ENCODE peak calls at places on chromosomes 11 and 22, in ten cellular contexts. One of them, this sample, is unnamed.

GRCh38 chr11:130452941-130453340 is 4.5 kb downstream of the ADAMTS15 start:
- DNase-seq in K562: no peak
- DNase-seq in activated CD4-positive, alpha-beta T cell treated with anti-CD3 and anti-CD28 coated beads for 24 hours: no peak
- DNase-seq in IMR-90: no peak
- DNase-seq in retina: no peak
- DNase-seq in CD8-positive, alpha-beta memory T cell: no peak
- DNase-seq in astrocyte of the cerebellum: no peak
- DNase-seq in NCI-H1105 treated with DMSO at 0.1 percent for 48 hours: no peak
- DNase-seq in transverse colon: peak; percentile 24
- DNase-seq in brain microvascular endothelial cell: no peak
- DNase-seq in this sample: no peak

GRCh38 chr22:45197606-45198462 is 34.1 kb downstream of the NUP50 start:
- DNase-seq in K562: no peak
- DNase-seq in activated CD4-positive, alpha-beta T cell treated with anti-CD3 and anti-CD28 coated beads for 24 hours: no peak
- DNase-seq in IMR-90: no peak
- DNase-seq in retina: no peak
- DNase-seq in CD8-positive, alpha-beta memory T cell: no peak
- DNase-seq in astrocyte of the cerebellum: no peak
- DNase-seq in NCI-H1105 treated with DMSO at 0.1 percent for 48 hours: no peak
- DNase-seq in transverse colon: no peak
- DNase-seq in brain microvascular endothelial cell: no peak
- DNase-seq in this sample: no peak

GRCh38 chr22:46758867-46759290 is 3.6 kb upstream of the TBC1D22A start:
- DNase-seq in K562: peak; percentile 23
- DNase-seq in activated CD4-positive, alpha-beta T cell treated with anti-CD3 and anti-CD28 coated beads for 24 hours: peak; percentile 37
- DNase-seq in IMR-90: peak; percentile 63
- DNase-seq in retina: no peak
- DNase-seq in CD8-positive, alpha-beta memory T cell: peak; percentile 22
- DNase-seq in astrocyte of the cerebellum: no peak
- DNase-seq in NCI-H1105 treated with DMSO at 0.1 percent for 48 hours: no peak
- DNase-seq in transverse colon: peak; percentile 82
- DNase-seq in brain microvascular endothelial cell: peak; percentile 53
- DNase-seq in this sample: peak; percentile 66

GRCh38 chr11:27429740-27430451 is 42.7 kb downstream of the LGR4 start:
- DNase-seq in K562: no peak
- DNase-seq in activated CD4-positive, alpha-beta T cell treated with anti-CD3 and anti-CD28 coated beads for 24 hours: no peak
- DNase-seq in IMR-90: peak; percentile 7
- DNase-seq in retina: no peak
- DNase-seq in CD8-positive, alpha-beta memory T cell: no peak
- DNase-seq in astrocyte of the cerebellum: peak; percentile 27
- DNase-seq in NCI-H1105 treated with DMSO at 0.1 percent for 48 hours: peak; percentile 84
- DNase-seq in transverse colon: no peak
- DNase-seq in brain microvascular endothelial cell: no peak
- DNase-seq in this sample: no peak

GRCh38 chr11:119148855-119149370 is at the start of gene ABCG4:
- DNase-seq in K562: peak; percentile 72
- DNase-seq in activated CD4-positive, alpha-beta T cell treated with anti-CD3 and anti-CD28 coated beads for 24 hours: no peak
- DNase-seq in IMR-90: no peak
- DNase-seq in retina: peak; percentile 60
- DNase-seq in CD8-positive, alpha-beta memory T cell: no peak
- DNase-seq in astrocyte of the cerebellum: no peak
- DNase-seq in NCI-H1105 treated with DMSO at 0.1 percent for 48 hours: peak; percentile 28
- DNase-seq in transverse colon: no peak
- DNase-seq in brain microvascular endothelial cell: no peak
- DNase-seq in this sample: no peak

GRCh38 chr11:43919852-43920597 is 22.4 kb upstream of the C11orf96 start:
- DNase-seq in K562: no peak
- DNase-seq in activated CD4-positive, alpha-beta T cell treated with anti-CD3 and anti-CD28 coated beads for 24 hours: no peak
- DNase-seq in IMR-90: peak; percentile 87
- DNase-seq in retina: no peak
- DNase-seq in CD8-positive, alpha-beta memory T cell: no peak
- DNase-seq in astrocyte of the cerebellum: no peak
- DNase-seq in NCI-H1105 treated with DMSO at 0.1 percent for 48 hours: no peak
- DNase-seq in transverse colon: no peak
- DNase-seq in brain microvascular endothelial cell: no peak
- DNase-seq in this sample: no peak

GRCh38 chr11:5138256-5138655 is at the start of gene OR52A5:
- DNase-seq in K562: no peak
- DNase-seq in activated CD4-positive, alpha-beta T cell treated with anti-CD3 and anti-CD28 coated beads for 24 hours: no peak
- DNase-seq in IMR-90: no peak
- DNase-seq in retina: peak; percentile 22
- DNase-seq in CD8-positive, alpha-beta memory T cell: no peak
- DNase-seq in astrocyte of the cerebellum: no peak
- DNase-seq in NCI-H1105 treated with DMSO at 0.1 percent for 48 hours: no peak
- DNase-seq in transverse colon: no peak
- DNase-seq in brain microvascular endothelial cell: no peak
- DNase-seq in this sample: no peak

GRCh38 chr11:122261546-122261945 is 145.5 kb upstream of the BLID start:
- DNase-seq in K562: no peak
- DNase-seq in activated CD4-positive, alpha-beta T cell treated with anti-CD3 and anti-CD28 coated beads for 24 hours: no peak
- DNase-seq in IMR-90: peak; percentile 21
- DNase-seq in retina: no peak
- DNase-seq in CD8-positive, alpha-beta memory T cell: no peak
- DNase-seq in astrocyte of the cerebellum: no peak
- DNase-seq in NCI-H1105 treated with DMSO at 0.1 percent for 48 hours: no peak
- DNase-seq in transverse colon: no peak
- DNase-seq in brain microvascular endothelial cell: no peak
- DNase-seq in this sample: no peak

GRCh38 chr11:76680517-76681425 is 10.2 kb upstream of the LRRC32 start:
- DNase-seq in K562: peak; percentile 83
- DNase-seq in activated CD4-positive, alpha-beta T cell treated with anti-CD3 and anti-CD28 coated beads for 24 hours: peak; percentile 58
- DNase-seq in IMR-90: peak; percentile 66
- DNase-seq in retina: peak; percentile 83
- DNase-seq in CD8-positive, alpha-beta memory T cell: peak; percentile 34
- DNase-seq in astrocyte of the cerebellum: peak; percentile 45
- DNase-seq in NCI-H1105 treated with DMSO at 0.1 percent for 48 hours: peak; percentile 63
- DNase-seq in transverse colon: peak; percentile 72
- DNase-seq in brain microvascular endothelial cell: peak; percentile 54
- DNase-seq in this sample: peak; percentile 49

GRCh38 chr22:25765016-25765367 is 23.0 kb downstream of the MYO18B start:
- DNase-seq in K562: no peak
- DNase-seq in activated CD4-positive, alpha-beta T cell treated with anti-CD3 and anti-CD28 coated beads for 24 hours: no peak
- DNase-seq in IMR-90: no peak
- DNase-seq in retina: no peak
- DNase-seq in CD8-positive, alpha-beta memory T cell: no peak
- DNase-seq in astrocyte of the cerebellum: no peak
- DNase-seq in NCI-H1105 treated with DMSO at 0.1 percent for 48 hours: no peak
- DNase-seq in transverse colon: no peak
- DNase-seq in brain microvascular endothelial cell: no peak
- DNase-seq in this sample: no peak

GRCh38 chr11:69834811-69835800 is 15.9 kb upstream of the FGF3 start:
- DNase-seq in K562: no peak
- DNase-seq in activated CD4-positive, alpha-beta T cell treated with anti-CD3 and anti-CD28 coated beads for 24 hours: no peak
- DNase-seq in IMR-90: no peak
- DNase-seq in retina: peak; percentile 69
- DNase-seq in CD8-positive, alpha-beta memory T cell: no peak
- DNase-seq in astrocyte of the cerebellum: peak; percentile 3
- DNase-seq in NCI-H1105 treated with DMSO at 0.1 percent for 48 hours: no peak
- DNase-seq in transverse colon: no peak
- DNase-seq in brain microvascular endothelial cell: no peak
- DNase-seq in this sample: no peak

GRCh38 chr22:50706481-50707125 is 31.4 kb upstream of the ACR start:
- DNase-seq in K562: no peak
- DNase-seq in activated CD4-positive, alpha-beta T cell treated with anti-CD3 and anti-CD28 coated beads for 24 hours: no peak
- DNase-seq in IMR-90: no peak
- DNase-seq in retina: no peak
- DNase-seq in CD8-positive, alpha-beta memory T cell: no peak
- DNase-seq in astrocyte of the cerebellum: no peak
- DNase-seq in NCI-H1105 treated with DMSO at 0.1 percent for 48 hours: no peak
- DNase-seq in transverse colon: no peak
- DNase-seq in brain microvascular endothelial cell: no peak
- DNase-seq in this sample: peak; percentile 3

GRCh38 chr11:128503231-128503991 is 83.9 kb downstream of the ETS1 start:
- DNase-seq in K562: no peak
- DNase-seq in activated CD4-positive, alpha-beta T cell treated with anti-CD3 and anti-CD28 coated beads for 24 hours: no peak
- DNase-seq in IMR-90: peak; percentile 96
- DNase-seq in retina: no peak
- DNase-seq in CD8-positive, alpha-beta memory T cell: no peak
- DNase-seq in astrocyte of the cerebellum: no peak
- DNase-seq in NCI-H1105 treated with DMSO at 0.1 percent for 48 hours: no peak
- DNase-seq in transverse colon: no peak
- DNase-seq in brain microvascular endothelial cell: peak; percentile 87
- DNase-seq in this sample: no peak

GRCh38 chr22:30890689-30891442 is 77.7 kb downstream of the MORC2 start:
- DNase-seq in K562: peak; percentile 41
- DNase-seq in activated CD4-positive, alpha-beta T cell treated with anti-CD3 and anti-CD28 coated beads for 24 hours: peak; percentile 10
- DNase-seq in IMR-90: peak; percentile 10
- DNase-seq in retina: peak; percentile 54
- DNase-seq in CD8-positive, alpha-beta memory T cell: no peak
- DNase-seq in astrocyte of the cerebellum: peak; percentile 8
- DNase-seq in NCI-H1105 treated with DMSO at 0.1 percent for 48 hours: no peak
- DNase-seq in transverse colon: peak; percentile 41
- DNase-seq in brain microvascular endothelial cell: peak; percentile 23
- DNase-seq in this sample: peak; percentile 51

GRCh38 chr11:125451400-125452124 is 44.5 kb downstream of the FEZ1 start:
- DNase-seq in K562: peak; percentile 51
- DNase-seq in activated CD4-positive, alpha-beta T cell treated with anti-CD3 and anti-CD28 coated beads for 24 hours: no peak
- DNase-seq in IMR-90: peak; percentile 25
- DNase-seq in retina: peak; percentile 83
- DNase-seq in CD8-positive, alpha-beta memory T cell: no peak
- DNase-seq in astrocyte of the cerebellum: no peak
- DNase-seq in NCI-H1105 treated with DMSO at 0.1 percent for 48 hours: peak; percentile 13
- DNase-seq in transverse colon: peak; percentile 17
- DNase-seq in brain microvascular endothelial cell: peak; percentile 22
- DNase-seq in this sample: peak; percentile 46

GRCh38 chr11:99020324-99021225 is at the start of gene CNTN5:
- DNase-seq in K562: peak; percentile 10
- DNase-seq in activated CD4-positive, alpha-beta T cell treated with anti-CD3 and anti-CD28 coated beads for 24 hours: no peak
- DNase-seq in IMR-90: peak; percentile 5
- DNase-seq in retina: peak; percentile 94
- DNase-seq in CD8-positive, alpha-beta memory T cell: no peak
- DNase-seq in astrocyte of the cerebellum: peak; percentile 3
- DNase-seq in NCI-H1105 treated with DMSO at 0.1 percent for 48 hours: peak; percentile 86
- DNase-seq in transverse colon: peak; percentile 13
- DNase-seq in brain microvascular endothelial cell: peak; percentile 35
- DNase-seq in this sample: peak; percentile 56

GRCh38 chr11:6546735-6547134 is 49.7 kb downstream of the DNHD1 start:
- DNase-seq in K562: no peak
- DNase-seq in activated CD4-positive, alpha-beta T cell treated with anti-CD3 and anti-CD28 coated beads for 24 hours: no peak
- DNase-seq in IMR-90: no peak
- DNase-seq in retina: no peak
- DNase-seq in CD8-positive, alpha-beta memory T cell: no peak
- DNase-seq in astrocyte of the cerebellum: no peak
- DNase-seq in NCI-H1105 treated with DMSO at 0.1 percent for 48 hours: no peak
- DNase-seq in transverse colon: no peak
- DNase-seq in brain microvascular endothelial cell: no peak
- DNase-seq in this sample: no peak

GRCh38 chr11:94604496-94604895 is 37.3 kb downstream of the PIWIL4 start:
- DNase-seq in K562: no peak
- DNase-seq in activated CD4-positive, alpha-beta T cell treated with anti-CD3 and anti-CD28 coated beads for 24 hours: no peak
- DNase-seq in IMR-90: peak; percentile 18
- DNase-seq in retina: no peak
- DNase-seq in CD8-positive, alpha-beta memory T cell: no peak
- DNase-seq in astrocyte of the cerebellum: no peak
- DNase-seq in NCI-H1105 treated with DMSO at 0.1 percent for 48 hours: no peak
- DNase-seq in transverse colon: no peak
- DNase-seq in brain microvascular endothelial cell: no peak
- DNase-seq in this sample: no peak

GRCh38 chr11:1836011-1836945 is 1.5 kb downstream of the SYT8 start:
- DNase-seq in K562: no peak
- DNase-seq in activated CD4-positive, alpha-beta T cell treated with anti-CD3 and anti-CD28 coated beads for 24 hours: no peak
- DNase-seq in IMR-90: no peak
- DNase-seq in retina: no peak
- DNase-seq in CD8-positive, alpha-beta memory T cell: no peak
- DNase-seq in astrocyte of the cerebellum: no peak
- DNase-seq in NCI-H1105 treated with DMSO at 0.1 percent for 48 hours: no peak
- DNase-seq in transverse colon: no peak
- DNase-seq in brain microvascular endothelial cell: no peak
- DNase-seq in this sample: peak; percentile 8

GRCh38 chr11:69718147-69718546 is 14.3 kb upstream of the FGF19 start:
- DNase-seq in K562: peak; percentile 75
- DNase-seq in activated CD4-positive, alpha-beta T cell treated with anti-CD3 and anti-CD28 coated beads for 24 hours: no peak
- DNase-seq in IMR-90: peak; percentile 23
- DNase-seq in retina: peak; percentile 87
- DNase-seq in CD8-positive, alpha-beta memory T cell: no peak
- DNase-seq in astrocyte of the cerebellum: no peak
- DNase-seq in NCI-H1105 treated with DMSO at 0.1 percent for 48 hours: peak; percentile 70
- DNase-seq in transverse colon: no peak
- DNase-seq in brain microvascular endothelial cell: peak; percentile 23
- DNase-seq in this sample: no peak

GRCh38 chr11:102843474-102843873 is at the start of gene MMP3:
- DNase-seq in K562: no peak
- DNase-seq in activated CD4-positive, alpha-beta T cell treated with anti-CD3 and anti-CD28 coated beads for 24 hours: no peak
- DNase-seq in IMR-90: peak; percentile 10
- DNase-seq in retina: no peak
- DNase-seq in CD8-positive, alpha-beta memory T cell: no peak
- DNase-seq in astrocyte of the cerebellum: no peak
- DNase-seq in NCI-H1105 treated with DMSO at 0.1 percent for 48 hours: no peak
- DNase-seq in transverse colon: no peak
- DNase-seq in brain microvascular endothelial cell: no peak
- DNase-seq in this sample: no peak

GRCh38 chr11:73524774-73525173 is 73.1 kb downstream of the FAM168A start:
- DNase-seq in K562: no peak
- DNase-seq in activated CD4-positive, alpha-beta T cell treated with anti-CD3 and anti-CD28 coated beads for 24 hours: no peak
- DNase-seq in IMR-90: no peak
- DNase-seq in retina: no peak
- DNase-seq in CD8-positive, alpha-beta memory T cell: no peak
- DNase-seq in astrocyte of the cerebellum: no peak
- DNase-seq in NCI-H1105 treated with DMSO at 0.1 percent for 48 hours: no peak
- DNase-seq in transverse colon: no peak
- DNase-seq in brain microvascular endothelial cell: no peak
- DNase-seq in this sample: no peak

GRCh38 chr11:9574556-9574805 is 1.0 kb downstream of the WEE1 start:
- DNase-seq in K562: no peak
- DNase-seq in activated CD4-positive, alpha-beta T cell treated with anti-CD3 and anti-CD28 coated beads for 24 hours: no peak
- DNase-seq in IMR-90: no peak
- DNase-seq in retina: peak; percentile 76
- DNase-seq in CD8-positive, alpha-beta memory T cell: peak; percentile 10
- DNase-seq in astrocyte of the cerebellum: no peak
- DNase-seq in NCI-H1105 treated with DMSO at 0.1 percent for 48 hours: no peak
- DNase-seq in transverse colon: peak; percentile 35
- DNase-seq in brain microvascular endothelial cell: no peak
- DNase-seq in this sample: peak; percentile 74

GRCh38 chr11:115104851-115105453 is 399.3 kb downstream of the CADM1 start:
- DNase-seq in K562: no peak
- DNase-seq in activated CD4-positive, alpha-beta T cell treated with anti-CD3 and anti-CD28 coated beads for 24 hours: no peak
- DNase-seq in IMR-90: no peak
- DNase-seq in retina: no peak
- DNase-seq in CD8-positive, alpha-beta memory T cell: no peak
- DNase-seq in astrocyte of the cerebellum: no peak
- DNase-seq in NCI-H1105 treated with DMSO at 0.1 percent for 48 hours: no peak
- DNase-seq in transverse colon: no peak
- DNase-seq in brain microvascular endothelial cell: no peak
- DNase-seq in this sample: no peak

GRCh38 chr11:43581370-43582023 is 99.0 kb upstream of the HSD17B12 start:
- DNase-seq in K562: no peak
- DNase-seq in activated CD4-positive, alpha-beta T cell treated with anti-CD3 and anti-CD28 coated beads for 24 hours: no peak
- DNase-seq in IMR-90: no peak
- DNase-seq in retina: no peak
- DNase-seq in CD8-positive, alpha-beta memory T cell: no peak
- DNase-seq in astrocyte of the cerebellum: no peak
- DNase-seq in NCI-H1105 treated with DMSO at 0.1 percent for 48 hours: no peak
- DNase-seq in transverse colon: no peak
- DNase-seq in brain microvascular endothelial cell: no peak
- DNase-seq in this sample: no peak

GRCh38 chr22:35407352-35407751 is 7.4 kb downstream of the MCM5 start:
- DNase-seq in K562: no peak
- DNase-seq in activated CD4-positive, alpha-beta T cell treated with anti-CD3 and anti-CD28 coated beads for 24 hours: no peak
- DNase-seq in IMR-90: no peak
- DNase-seq in retina: no peak
- DNase-seq in CD8-positive, alpha-beta memory T cell: no peak
- DNase-seq in astrocyte of the cerebellum: no peak
- DNase-seq in NCI-H1105 treated with DMSO at 0.1 percent for 48 hours: no peak
- DNase-seq in transverse colon: no peak
- DNase-seq in brain microvascular endothelial cell: no peak
- DNase-seq in this sample: no peak

GRCh38 chr22:45649809-45650208 is 21.8 kb upstream of the ATXN10 start:
- DNase-seq in K562: no peak
- DNase-seq in activated CD4-positive, alpha-beta T cell treated with anti-CD3 and anti-CD28 coated beads for 24 hours: no peak
- DNase-seq in IMR-90: no peak
- DNase-seq in retina: no peak
- DNase-seq in CD8-positive, alpha-beta memory T cell: no peak
- DNase-seq in astrocyte of the cerebellum: no peak
- DNase-seq in NCI-H1105 treated with DMSO at 0.1 percent for 48 hours: no peak
- DNase-seq in transverse colon: no peak
- DNase-seq in brain microvascular endothelial cell: no peak
- DNase-seq in this sample: no peak

GRCh38 chr11:122709042-122709760 is 53.7 kb downstream of the UBASH3B start:
- DNase-seq in K562: no peak
- DNase-seq in activated CD4-positive, alpha-beta T cell treated with anti-CD3 and anti-CD28 coated beads for 24 hours: no peak
- DNase-seq in IMR-90: peak; percentile 82
- DNase-seq in retina: no peak
- DNase-seq in CD8-positive, alpha-beta memory T cell: no peak
- DNase-seq in astrocyte of the cerebellum: no peak
- DNase-seq in NCI-H1105 treated with DMSO at 0.1 percent for 48 hours: no peak
- DNase-seq in transverse colon: no peak
- DNase-seq in brain microvascular endothelial cell: peak; percentile 84
- DNase-seq in this sample: no peak

This sample was measured in pancreas.